ENCODE peak calls at places on chromosomes 4 and X, in five cellular contexts. One of them, this sample, is unnamed.

GRCh38 chr4:175807596-175807995 is 4.5 kb downstream of the GPM6A start:
- DNase-seq in HepG2: no peak
- DNase-seq in H1: no peak
- DNase-seq in K562: no peak
- DNase-seq in A549: no peak
- DNase-seq in this sample: no peak

GRCh38 chr4:30755306-30755705 is 35.1 kb downstream of the PCDH7 start:
- DNase-seq in A549: no peak
- DNase-seq in H1: no peak
- DNase-seq in HepG2: no peak
- DNase-seq in K562: no peak
- DNase-seq in this sample: no peak

GRCh38 chr4:172892300-172892699 is 276.3 kb upstream of the GALNT7 start:
- DNase-seq in K562: peak
- DNase-seq in HepG2: no peak
- DNase-seq in A549: no peak
- DNase-seq in H1: peak
- DNase-seq in this sample: peak

GRCh38 chr4:108415389-108415788 is 205.0 kb upstream of the RPL34 start:
- DNase-seq in A549: no peak
- DNase-seq in K562: no peak
- DNase-seq in HepG2: no peak
- DNase-seq in H1: no peak
- DNase-seq in this sample: no peak

GRCh38 chr4:139922625-139923024 is 231.4 kb downstream of the MAML3 start:
- DNase-seq in A549: no peak
- DNase-seq in K562: no peak
- DNase-seq in H1: no peak
- DNase-seq in HepG2: no peak
- DNase-seq in this sample: peak

GRCh38 chr4:48602222-48602621 is 112.2 kb downstream of the ZAR1 start:
- DNase-seq in K562: no peak
- DNase-seq in HepG2: no peak
- DNase-seq in A549: no peak
- DNase-seq in H1: no peak
- DNase-seq in this sample: peak

GRCh38 chr4:21885770-21886169 is 62.8 kb downstream of the KCNIP4 start:
- DNase-seq in A549: no peak
- DNase-seq in HepG2: no peak
- DNase-seq in H1: no peak
- DNase-seq in K562: no peak
- DNase-seq in this sample: no peak

GRCh38 chr4:140331245-140331644 is 42.2 kb upstream of the SCOC start:
- DNase-seq in K562: no peak
- DNase-seq in H1: no peak
- DNase-seq in HepG2: no peak
- DNase-seq in A549: no peak
- DNase-seq in this sample: no peak

GRCh38 chr4:64715741-64716140 is 306.5 kb upstream of the TECRL start:
- DNase-seq in H1: no peak
- DNase-seq in HepG2: no peak
- DNase-seq in K562: no peak
- DNase-seq in A549: no peak
- DNase-seq in this sample: no peak

GRCh38 chr4:48109413-48110263 is 24.4 kb downstream of the TXK start:
- DNase-seq in K562: peak
- DNase-seq in HepG2: peak
- DNase-seq in A549: peak
- DNase-seq in H1: no peak
- DNase-seq in this sample: peak

GRCh38 chr4:88202443-88202842 is 44.0 kb upstream of the ABCG2 start:
- DNase-seq in H1: no peak
- DNase-seq in HepG2: no peak
- DNase-seq in K562: no peak
- DNase-seq in A549: no peak
- DNase-seq in this sample: no peak

GRCh38 chrX:56728752-56729151 is 291 bp upstream of the NBDY start:
- DNase-seq in A549: peak
- DNase-seq in H1: no peak
- DNase-seq in HepG2: no peak
- DNase-seq in K562: peak
- DNase-seq in this sample: peak

GRCh38 chr4:86895692-86896488 is 3.7 kb upstream of the C4orf36 start:
- DNase-seq in A549: peak
- DNase-seq in K562: peak
- DNase-seq in H1: no peak
- DNase-seq in HepG2: peak
- DNase-seq in this sample: peak

GRCh38 chrX:20124964-20125363 is 8.3 kb upstream of the MAP7D2 start:
- DNase-seq in A549: no peak
- DNase-seq in K562: no peak
- DNase-seq in H1: no peak
- DNase-seq in HepG2: no peak
- DNase-seq in this sample: no peak

GRCh38 chrX:291411-291901 is 10.3 kb downstream of the PLCXD1 start:
- DNase-seq in HepG2: no peak
- DNase-seq in H1: no peak
- DNase-seq in K562: no peak
- DNase-seq in A549: no peak
- DNase-seq in this sample: no peak
- TF ChIP-seq MAFK in HepG2: no peak
- TF ChIP-seq MAFK in H1: no peak
- TF ChIP-seq MAFK in K562: no peak
- TF ChIP-seq MAFK in A549: no peak
- TF ChIP-seq MAFK in this sample: no peak

DNA sequence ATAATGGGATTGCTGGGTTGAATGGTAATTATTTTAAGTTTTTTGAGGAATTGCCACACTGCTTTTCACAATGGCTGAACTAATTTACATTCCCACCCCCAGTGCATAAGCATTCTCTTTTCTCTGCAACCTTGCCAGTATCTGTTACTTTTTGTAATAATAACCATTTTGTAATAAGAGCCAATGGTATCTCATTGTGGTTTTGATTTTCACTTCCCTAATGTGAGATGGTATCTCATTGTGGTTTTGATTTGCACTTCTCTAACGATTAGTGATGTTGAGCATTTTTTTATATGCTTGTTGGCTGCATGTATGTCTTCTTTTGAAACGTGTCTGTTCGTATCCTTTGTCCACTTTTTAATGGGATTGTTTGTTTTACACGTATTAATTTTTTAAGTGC is 213.1 kb upstream of the HDX start:
- DNase-seq in HepG2: no peak
- DNase-seq in A549: no peak
- DNase-seq in H1: no peak
- DNase-seq in K562: no peak
- DNase-seq in this sample: no peak
- TF ChIP-seq MAFK in HepG2: no peak
- TF ChIP-seq MAFK in A549: no peak
- TF ChIP-seq MAFK in H1: no peak
- TF ChIP-seq MAFK in K562: no peak
- TF ChIP-seq MAFK in this sample: no peak

GRCh38 chr4:40422309-40422708 is 87.2 kb downstream of the CHRNA9 start:
- DNase-seq in H1: no peak
- DNase-seq in K562: no peak
- DNase-seq in HepG2: no peak
- DNase-seq in A549: no peak
- DNase-seq in this sample: no peak

GRCh38 chr4:40425799-40426574 is 90.9 kb downstream of the CHRNA9 start:
- DNase-seq in A549: no peak
- DNase-seq in K562: no peak
- DNase-seq in HepG2: no peak
- DNase-seq in H1: no peak
- DNase-seq in this sample: no peak

GRCh38 chr4:40421839-40422238 is 86.7 kb downstream of the CHRNA9 start:
- DNase-seq in HepG2: no peak
- DNase-seq in H1: no peak
- DNase-seq in A549: no peak
- DNase-seq in K562: no peak
- DNase-seq in this sample: no peak

GRCh38 chr4:40427138-40427537 is 92.0 kb downstream of the CHRNA9 start:
- DNase-seq in K562: no peak
- DNase-seq in HepG2: no peak
- DNase-seq in A549: no peak
- DNase-seq in H1: no peak
- DNase-seq in this sample: no peak

DNA sequence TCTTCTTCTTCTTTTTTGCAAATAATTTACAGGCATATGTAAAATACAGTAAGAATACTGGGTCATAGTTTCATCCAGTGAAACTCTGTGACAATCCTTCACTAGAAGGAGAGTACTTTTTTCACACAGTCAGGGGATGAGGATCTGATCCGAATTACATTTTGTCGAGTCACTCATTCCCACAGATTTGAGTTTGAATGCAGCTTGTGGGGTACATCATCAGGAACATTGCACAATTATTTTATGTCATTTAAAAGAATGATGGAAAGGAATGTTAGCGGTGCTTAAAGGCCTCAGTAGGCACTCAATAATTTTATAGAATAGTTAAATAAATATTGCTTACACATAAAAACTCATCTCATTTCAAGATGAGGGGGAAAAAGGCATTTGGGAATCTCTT is 88.6 kb downstream of the CHRNA9 start:
- DNase-seq in HepG2: no peak
- DNase-seq in A549: no peak
- DNase-seq in H1: no peak
- DNase-seq in K562: no peak
- DNase-seq in this sample: peak
- TF ChIP-seq MAFK in HepG2: no peak
- TF ChIP-seq MAFK in A549: peak
- TF ChIP-seq MAFK in H1: peak
- TF ChIP-seq MAFK in K562: no peak
- TF ChIP-seq MAFK in this sample: no peak

GRCh38 chr4:123351713-123352112 is 44.9 kb upstream of the SPRY1 start:
- DNase-seq in H1: no peak
- DNase-seq in K562: no peak
- DNase-seq in A549: no peak
- DNase-seq in HepG2: no peak
- DNase-seq in this sample: no peak

GRCh38 chr4:123349401-123350190 is 47.0 kb upstream of the SPRY1 start:
- DNase-seq in HepG2: peak
- DNase-seq in A549: no peak
- DNase-seq in H1: no peak
- DNase-seq in K562: peak
- DNase-seq in this sample: no peak

GRCh38 chr4:123352240-123352945 is 44.2 kb upstream of the SPRY1 start:
- DNase-seq in HepG2: no peak
- DNase-seq in H1: no peak
- DNase-seq in K562: no peak
- DNase-seq in A549: no peak
- DNase-seq in this sample: peak

GRCh38 chr4:123350726-123351125 is 45.9 kb upstream of the SPRY1 start:
- DNase-seq in H1: no peak
- DNase-seq in A549: no peak
- DNase-seq in HepG2: no peak
- DNase-seq in K562: no peak
- DNase-seq in this sample: no peak

GRCh38 chr4:123350191-123350544 is 46.4 kb upstream of the SPRY1 start:
- DNase-seq in K562: peak
- DNase-seq in A549: no peak
- DNase-seq in HepG2: peak
- DNase-seq in H1: no peak
- DNase-seq in this sample: no peak
- TF ChIP-seq MAFK in K562: no peak
- TF ChIP-seq MAFK in A549: no peak
- TF ChIP-seq MAFK in HepG2: no peak
- TF ChIP-seq MAFK in H1: no peak
- TF ChIP-seq MAFK in this sample: no peak

This sample was measured in IMR-90.